ENCODE peak calls at places on chromosomes 11 and 22, in six cellular contexts. D is effector CD4-positive, alpha-beta T cell; Z is amniotic epithelial cell; C is NCI-H2081; T is cardiac fibroblast; X is NCI-H446. R is an unnamed sample.

GRCh38 chr11:119115484-119116234 is 5.7 kb upstream of the HINFP start:
- DNase-seq in T (no peak), C (no peak), Z (peak), X (no peak), D (no peak), R (no peak)

GRCh38 chr11:45400594-45400993 is 114.5 kb upstream of the SYT13 start:
- DNase-seq in T (peak), D (no peak), X (no peak), Z (peak), C (no peak), R (no peak)

GRCh38 chr22:18954941-18955571 is 19.0 kb upstream of the PRODH start:
- DNase-seq in X (no peak), D (no peak), C (no peak), T (no peak), Z (no peak), R (no peak)

GRCh38 chr22:22111267-22111751 is 128.7 kb upstream of the TOP3B start:
- DNase-seq in Z (peak), D (no peak), T (peak), X (no peak), C (no peak), R (no peak)

GRCh38 chr11:9803685-9804413 is 140.0 kb downstream of the SWAP70 start:
- DNase-seq in D (no peak), Z (no peak), T (no peak), C (no peak), X (no peak), R (no peak)

GRCh38 chr11:115197433-115197832 is 306.8 kb downstream of the CADM1 start:
- DNase-seq in T (no peak), X (no peak), D (no peak), Z (peak), C (no peak), R (no peak)

GRCh38 chr11:7696424-7696823 is 9.9 kb downstream of the OVCH2 start:
- DNase-seq in X (no peak), D (no peak), C (no peak), Z (no peak), T (no peak), R (no peak)

GRCh38 chr11:86595401-86595800 is 77.0 kb downstream of the ME3 start:
- DNase-seq in X (no peak), D (no peak), C (no peak), T (no peak), Z (no peak), R (no peak)